ENCODE peak calls at places on chromosomes 7 and 10, in five cellular contexts. One of them, this sample, is unnamed.

GRCh38 chr7:3909128-3909527 is 608.1 kb downstream of the SDK1 start:
- DNase-seq in A172: no peak
- DNase-seq in activated CD4-positive, alpha-beta T cell treated with anti-CD3 and anti-CD28 coated beads for 48 hours: no peak
- DNase-seq in right atrium auricular region: no peak
- DNase-seq in CMK: no peak
- DNase-seq in this sample: no peak

GRCh38 chr7:112985377-112985987 is 101.1 kb downstream of the GPR85 start:
- DNase-seq in activated CD4-positive, alpha-beta T cell treated with anti-CD3 and anti-CD28 coated beads for 48 hours: no peak
- DNase-seq in right atrium auricular region: no peak
- DNase-seq in A172: peak
- DNase-seq in CMK: no peak
- DNase-seq in this sample: no peak

GRCh38 chr7:132419538-132419937 is 156.7 kb downstream of the PLXNA4 start:
- DNase-seq in activated CD4-positive, alpha-beta T cell treated with anti-CD3 and anti-CD28 coated beads for 48 hours: no peak
- DNase-seq in right atrium auricular region: no peak
- DNase-seq in CMK: peak
- DNase-seq in A172: no peak
- DNase-seq in this sample: no peak

GRCh38 chr7:55177589-55178261 is 158.9 kb downstream of the EGFR start:
- DNase-seq in A172: no peak
- DNase-seq in right atrium auricular region: no peak
- DNase-seq in activated CD4-positive, alpha-beta T cell treated with anti-CD3 and anti-CD28 coated beads for 48 hours: no peak
- DNase-seq in CMK: no peak
- DNase-seq in this sample: no peak

GRCh38 chr10:28840954-28841353 is 163.6 kb downstream of the BAMBI start:
- DNase-seq in right atrium auricular region: no peak
- DNase-seq in A172: no peak
- DNase-seq in CMK: no peak
- DNase-seq in activated CD4-positive, alpha-beta T cell treated with anti-CD3 and anti-CD28 coated beads for 48 hours: no peak
- DNase-seq in this sample: no peak

GRCh38 chr7:35331730-35332678 is 78.1 kb upstream of the TBX20 start:
- DNase-seq in activated CD4-positive, alpha-beta T cell treated with anti-CD3 and anti-CD28 coated beads for 48 hours: no peak
- DNase-seq in CMK: no peak
- DNase-seq in A172: no peak
- DNase-seq in right atrium auricular region: no peak
- DNase-seq in this sample: no peak

GRCh38 chr10:92434385-92434784 is 139.5 kb downstream of the IDE start:
- DNase-seq in A172: no peak
- DNase-seq in CMK: no peak
- DNase-seq in right atrium auricular region: no peak
- DNase-seq in activated CD4-positive, alpha-beta T cell treated with anti-CD3 and anti-CD28 coated beads for 48 hours: no peak
- DNase-seq in this sample: no peak

GRCh38 chr10:91745086-91745831 is 53.0 kb upstream of the TNKS2 start:
- DNase-seq in CMK: no peak
- DNase-seq in activated CD4-positive, alpha-beta T cell treated with anti-CD3 and anti-CD28 coated beads for 48 hours: no peak
- DNase-seq in right atrium auricular region: no peak
- DNase-seq in A172: no peak
- DNase-seq in this sample: no peak

GRCh38 chr7:159022238-159022993 is 122.3 kb downstream of the VIPR2 start:
- DNase-seq in CMK: no peak
- DNase-seq in right atrium auricular region: no peak
- DNase-seq in A172: peak
- DNase-seq in activated CD4-positive, alpha-beta T cell treated with anti-CD3 and anti-CD28 coated beads for 48 hours: no peak
- DNase-seq in this sample: no peak

GRCh38 chr7:130814753-130815152 is 80.7 kb upstream of the KLF14 start:
- DNase-seq in activated CD4-positive, alpha-beta T cell treated with anti-CD3 and anti-CD28 coated beads for 48 hours: no peak
- DNase-seq in right atrium auricular region: no peak
- DNase-seq in CMK: no peak
- DNase-seq in A172: peak
- DNase-seq in this sample: no peak

GRCh38 chr10:133127291-133128125 is 32.5 kb upstream of the KNDC1 start:
- DNase-seq in activated CD4-positive, alpha-beta T cell treated with anti-CD3 and anti-CD28 coated beads for 48 hours: peak
- DNase-seq in CMK: no peak
- DNase-seq in A172: no peak
- DNase-seq in right atrium auricular region: no peak
- DNase-seq in this sample: no peak

GRCh38 chr10:91006752-91007346 is 86.0 kb upstream of the ANKRD1 start:
- DNase-seq in right atrium auricular region: no peak
- DNase-seq in activated CD4-positive, alpha-beta T cell treated with anti-CD3 and anti-CD28 coated beads for 48 hours: no peak
- DNase-seq in A172: no peak
- DNase-seq in CMK: no peak
- DNase-seq in this sample: no peak

GRCh38 chr10:11120711-11121110 is 103.0 kb downstream of the CELF2 start:
- DNase-seq in CMK: no peak
- DNase-seq in activated CD4-positive, alpha-beta T cell treated with anti-CD3 and anti-CD28 coated beads for 48 hours: no peak
- DNase-seq in A172: no peak
- DNase-seq in right atrium auricular region: no peak
- DNase-seq in this sample: no peak

GRCh38 chr7:150781961-150782360 is 18.2 kb downstream of the TMEM176B start:
- DNase-seq in right atrium auricular region: peak
- DNase-seq in CMK: no peak
- DNase-seq in A172: no peak
- DNase-seq in activated CD4-positive, alpha-beta T cell treated with anti-CD3 and anti-CD28 coated beads for 48 hours: no peak
- DNase-seq in this sample: no peak

GRCh38 chr7:5615190-5616070 is 166.0 kb downstream of the RNF216 start:
- DNase-seq in right atrium auricular region: no peak
- DNase-seq in A172: no peak
- DNase-seq in CMK: no peak
- DNase-seq in activated CD4-positive, alpha-beta T cell treated with anti-CD3 and anti-CD28 coated beads for 48 hours: no peak
- DNase-seq in this sample: no peak